ENCODE peak calls at places on chromosomes 7 and 10, in seven cellular contexts. One of them, this sample, is unnamed.

GRCh38 chr10:89204621-89205020 is 2.5 kb downstream of the CH25H start:
- DNase-seq in DMS153: no peak
- DNase-seq in IMR-90: no peak
- DNase-seq in ELR: no peak
- DNase-seq in amniotic epithelial cell: no peak
- DNase-seq in NCI-H1092 treated with DMSO at 0.1 percent for 48 hours: no peak
- DNase-seq in lower lobe of right lung: no peak
- DNase-seq in this sample: no peak

GRCh38 chr10:111137587-111137986 is 60.8 kb downstream of the ADRA2A start:
- DNase-seq in DMS153: no peak
- DNase-seq in IMR-90: no peak
- DNase-seq in ELR: no peak
- DNase-seq in amniotic epithelial cell: no peak
- DNase-seq in NCI-H1092 treated with DMSO at 0.1 percent for 48 hours: no peak
- DNase-seq in lower lobe of right lung: no peak
- DNase-seq in this sample: no peak

GRCh38 chr10:122292376-122292775 is 21.3 kb downstream of the BTBD16 start:
- DNase-seq in DMS153: no peak
- DNase-seq in IMR-90: no peak
- DNase-seq in ELR: no peak
- DNase-seq in amniotic epithelial cell: no peak
- DNase-seq in NCI-H1092 treated with DMSO at 0.1 percent for 48 hours: no peak
- DNase-seq in lower lobe of right lung: no peak
- DNase-seq in this sample: no peak

GRCh38 chr7:102989161-102989560 is 76.4 kb downstream of the LRRC17 start:
- DNase-seq in DMS153: no peak
- DNase-seq in IMR-90: no peak
- DNase-seq in ELR: no peak
- DNase-seq in amniotic epithelial cell: peak; percentile 45
- DNase-seq in NCI-H1092 treated with DMSO at 0.1 percent for 48 hours: no peak
- DNase-seq in lower lobe of right lung: no peak
- DNase-seq in this sample: no peak

GRCh38 chr10:112580267-112580666 is 133.3 kb downstream of the VTI1A start:
- DNase-seq in DMS153: no peak
- DNase-seq in IMR-90: no peak
- DNase-seq in ELR: no peak
- DNase-seq in amniotic epithelial cell: no peak
- DNase-seq in NCI-H1092 treated with DMSO at 0.1 percent for 48 hours: no peak
- DNase-seq in lower lobe of right lung: no peak
- DNase-seq in this sample: no peak

GRCh38 chr10:124117879-124118278 is 24.5 kb upstream of the CHST15 start:
- DNase-seq in DMS153: no peak
- DNase-seq in IMR-90: no peak
- DNase-seq in ELR: no peak
- DNase-seq in amniotic epithelial cell: no peak
- DNase-seq in NCI-H1092 treated with DMSO at 0.1 percent for 48 hours: no peak
- DNase-seq in lower lobe of right lung: no peak
- DNase-seq in this sample: no peak

GRCh38 chr7:11950281-11950680 is 118.3 kb upstream of the THSD7A start:
- DNase-seq in DMS153: no peak
- DNase-seq in IMR-90: no peak
- DNase-seq in ELR: no peak
- DNase-seq in amniotic epithelial cell: no peak
- DNase-seq in NCI-H1092 treated with DMSO at 0.1 percent for 48 hours: no peak
- DNase-seq in lower lobe of right lung: peak; percentile 20
- DNase-seq in this sample: no peak

GRCh38 chr10:89959433-89960110 is 258.2 kb downstream of the KIF20B start:
- DNase-seq in DMS153: no peak
- DNase-seq in IMR-90: no peak
- DNase-seq in ELR: peak; percentile 8
- DNase-seq in amniotic epithelial cell: no peak
- DNase-seq in NCI-H1092 treated with DMSO at 0.1 percent for 48 hours: no peak
- DNase-seq in lower lobe of right lung: no peak
- DNase-seq in this sample: no peak

GRCh38 chr10:420154-421121 is 269.0 kb downstream of the DIP2C start:
- DNase-seq in DMS153: no peak
- DNase-seq in IMR-90: no peak
- DNase-seq in ELR: no peak
- DNase-seq in amniotic epithelial cell: no peak
- DNase-seq in NCI-H1092 treated with DMSO at 0.1 percent for 48 hours: no peak
- DNase-seq in lower lobe of right lung: no peak
- DNase-seq in this sample: peak; percentile 60

GRCh38 chr10:227014-227413 is 91.8 kb downstream of the ZMYND11 start:
- DNase-seq in DMS153: no peak
- DNase-seq in IMR-90: peak; percentile 39
- DNase-seq in ELR: no peak
- DNase-seq in amniotic epithelial cell: peak; percentile 73
- DNase-seq in NCI-H1092 treated with DMSO at 0.1 percent for 48 hours: no peak
- DNase-seq in lower lobe of right lung: no peak
- DNase-seq in this sample: no peak

GRCh38 chr10:7184660-7185366 is 226.0 kb downstream of the SFMBT2 start:
- DNase-seq in DMS153: no peak
- DNase-seq in IMR-90: no peak
- DNase-seq in ELR: no peak
- DNase-seq in amniotic epithelial cell: no peak
- DNase-seq in NCI-H1092 treated with DMSO at 0.1 percent for 48 hours: no peak
- DNase-seq in lower lobe of right lung: no peak
- DNase-seq in this sample: no peak

GRCh38 chr10:3803295-3803883 is 18.4 kb upstream of the KLF6 start:
- DNase-seq in DMS153: no peak
- DNase-seq in IMR-90: peak; percentile 55
- DNase-seq in ELR: peak; percentile 69
- DNase-seq in amniotic epithelial cell: no peak
- DNase-seq in NCI-H1092 treated with DMSO at 0.1 percent for 48 hours: no peak
- DNase-seq in lower lobe of right lung: no peak
- DNase-seq in this sample: no peak

GRCh38 chr10:35470535-35470934 is 134.2 kb downstream of the CCNY start:
- DNase-seq in DMS153: no peak
- DNase-seq in IMR-90: no peak
- DNase-seq in ELR: no peak
- DNase-seq in amniotic epithelial cell: peak; percentile 41
- DNase-seq in NCI-H1092 treated with DMSO at 0.1 percent for 48 hours: no peak
- DNase-seq in lower lobe of right lung: no peak
- DNase-seq in this sample: no peak

GRCh38 chr10:12614390-12615003 is 265.1 kb downstream of the CAMK1D start:
- DNase-seq in DMS153: peak; percentile 12
- DNase-seq in IMR-90: no peak
- DNase-seq in ELR: no peak
- DNase-seq in amniotic epithelial cell: no peak
- DNase-seq in NCI-H1092 treated with DMSO at 0.1 percent for 48 hours: peak; percentile 31
- DNase-seq in lower lobe of right lung: no peak
- DNase-seq in this sample: peak; percentile 83

GRCh38 chr7:127792528-127793342 is 140.7 kb downstream of the SND1 start:
- DNase-seq in DMS153: peak; percentile 5
- DNase-seq in IMR-90: no peak
- DNase-seq in ELR: peak; percentile 32
- DNase-seq in amniotic epithelial cell: no peak
- DNase-seq in NCI-H1092 treated with DMSO at 0.1 percent for 48 hours: no peak
- DNase-seq in lower lobe of right lung: no peak
- DNase-seq in this sample: no peak

GRCh38 chr7:139855498-139856270 is 26.6 kb downstream of the TBXAS1 start:
- DNase-seq in DMS153: no peak
- DNase-seq in IMR-90: no peak
- DNase-seq in ELR: no peak
- DNase-seq in amniotic epithelial cell: no peak
- DNase-seq in NCI-H1092 treated with DMSO at 0.1 percent for 48 hours: no peak
- DNase-seq in lower lobe of right lung: peak; percentile 47
- DNase-seq in this sample: no peak